ENCODE peak calls at places on chromosomes 2 and 18, in five cellular contexts. A is Caco-2, W is mesothelial cell of epicardium, S is cardiac muscle cell, J is MM.1S. L is an unnamed sample.

GRCh38 chr18:33316146-33316587 is 124.4 kb downstream of the CCDC178 start:
- DNase-seq in A (no peak), W (no peak), S (no peak), J (no peak), L (no peak)

GRCh38 chr2:141041281-141041680 is 1089.5 kb downstream of the LRP1B start:
- DNase-seq in A (no peak), W (no peak), S (peak; percentile 18), J (no peak), L (no peak)

GRCh38 chr2:209663149-209663548 is 108.5 kb upstream of the UNC80 start:
- DNase-seq in A (no peak), W (no peak), S (peak; percentile 10), J (no peak), L (peak; percentile 6)

GRCh38 chr2:113962692-113963480 is 73.0 kb downstream of the ACTR3 start:
- DNase-seq in A (no peak), W (no peak), S (peak; percentile 66), J (no peak), L (no peak)

GRCh38 chr18:9348766-9349165 is 14.2 kb downstream of the TWSG1 start:
- DNase-seq in A (no peak), W (no peak), S (no peak), J (no peak), L (no peak)

GRCh38 chr2:12106440-12107080 is 360.1 kb downstream of the LPIN1 start:
- DNase-seq in A (no peak), W (no peak), S (peak; percentile 99), J (no peak), L (peak; percentile 100)

GRCh38 chr2:236242057-236242495 is 22.1 kb downstream of the ASB18 start:
- DNase-seq in A (no peak), W (no peak), S (no peak), J (no peak), L (no peak)

GRCh38 chr2:158317642-158318041 is 138.9 kb downstream of the CCDC148 start:
- DNase-seq in A (no peak), W (no peak), S (no peak), J (peak; percentile 73), L (no peak)

GRCh38 chr2:187139469-187139868 is 290.5 kb upstream of the ZSWIM2 start:
- DNase-seq in A (no peak), W (no peak), S (no peak), J (no peak), L (no peak)

GRCh38 chr2:112880081-112880531 is 30.9 kb upstream of the IL37 start:
- DNase-seq in A (no peak), W (no peak), S (peak; percentile 65), J (no peak), L (peak; percentile 76)

GRCh38 chr2:27887122-27887521 is 3.1 kb downstream of the RBKS start:
- DNase-seq in A (no peak), W (no peak), S (no peak), J (no peak), L (no peak)

GRCh38 chr2:162586311-162586710 is 242.4 kb downstream of the GCA start:
- DNase-seq in A (no peak), W (no peak), S (no peak), J (no peak), L (no peak)

GRCh38 chr2:66329081-66329605 is 105.8 kb upstream of the MEIS1 start:
- DNase-seq in A (no peak), W (no peak), S (no peak), J (no peak), L (no peak)

GRCh38 chr2:99879481-99879880 is 262.9 kb downstream of the AFF3 start:
- DNase-seq in A (no peak), W (no peak), S (peak; percentile 11), J (no peak), L (no peak)

GRCh38 chr2:148730085-148730484 is 85.5 kb downstream of the EPC2 start:
- DNase-seq in A (no peak), W (no peak), S (peak; percentile 25), J (no peak), L (no peak)

GRCh38 chr2:235642446-235643107 is 148.7 kb downstream of the AGAP1 start:
- DNase-seq in A (no peak), W (no peak), S (peak; percentile 60), J (no peak), L (no peak)

GRCh38 chr2:167333245-167333644 is 445.0 kb downstream of the XIRP2 start:
- DNase-seq in A (no peak), W (no peak), S (no peak), J (no peak), L (no peak)

GRCh38 chr18:42649636-42650035 is 465.8 kb downstream of the RIT2 start:
- DNase-seq in A (no peak), W (no peak), S (peak; percentile 44), J (no peak), L (no peak)

GRCh38 chr2:1486670-1487069 is 73.4 kb downstream of the TPO start:
- DNase-seq in A (no peak), W (no peak), S (no peak), J (no peak), L (no peak)

GRCh38 chr2:164514491-164514890 is 106.8 kb downstream of the GRB14 start:
- DNase-seq in A (peak; percentile 82), W (no peak), S (peak; percentile 44), J (no peak), L (no peak)

GRCh38 chr2:239411117-239411516 is 10.3 kb upstream of the HDAC4 start:
- DNase-seq in A (no peak), W (no peak), S (no peak), J (no peak), L (no peak)

GRCh38 chr2:235670974-235671787 is 177.3 kb downstream of the AGAP1 start:
- DNase-seq in A (no peak), W (no peak), S (no peak), J (no peak), L (no peak)

GRCh38 chr18:58755304-58756010 is 84.2 kb downstream of the MALT1 start:
- DNase-seq in A (no peak), W (no peak), S (no peak), J (no peak), L (no peak)

GRCh38 chr2:241358470-241358869 is 2.4 kb downstream of the FARP2 start:
- DNase-seq in A (no peak), W (no peak), S (peak; percentile 35), J (peak; percentile 77), L (no peak)

GRCh38 chr2:201006704-201007103 is 43.2 kb upstream of the ORC2 start:
- DNase-seq in A (no peak), W (no peak), S (no peak), J (no peak), L (no peak)

GRCh38 chr18:48838921-48839818 is 111.6 kb downstream of the SMAD7 start:
- DNase-seq in A (no peak), W (no peak), S (peak; percentile 54), J (no peak), L (peak; percentile 74)

GRCh38 chr2:59947917-59948534 is 605.4 kb downstream of the BCL11A start:
- DNase-seq in A (peak; percentile 40), W (no peak), S (no peak), J (no peak), L (no peak)

GRCh38 chr2:183204397-183204796 is 80.2 kb downstream of the NUP35 start:
- DNase-seq in A (no peak), W (no peak), S (no peak), J (no peak), L (no peak)

GRCh38 chr18:21273568-21273967 is 31.5 kb downstream of the GREB1L start:
- DNase-seq in A (no peak), W (no peak), S (no peak), J (no peak), L (no peak)

GRCh38 chr2:165902929-165903328 is 50.6 kb downstream of the TTC21B start:
- DNase-seq in A (no peak), W (no peak), S (peak; percentile 33), J (peak; percentile 17), L (no peak)

GRCh38 chr2:230811508-230811907 is 53.2 kb upstream of the ITM2C start:
- DNase-seq in A (no peak), W (no peak), S (peak; percentile 83), J (no peak), L (no peak)